ENCODE peak calls at places on chromosomes 2 and 18, in five cellular contexts. N is mesenchymal stem cell, C is H1, E is H9, P is trophoblast cell. G is an unnamed sample.

GRCh38 chr2:182300603-182301002 is 126.2 kb downstream of the PDE1A start:
- DNase-seq in N (no peak), C (no peak), E (no peak), P (no peak), G (no peak)

GRCh38 chr2:27294928-27295327 is 12.7 kb downstream of the TRIM54 start:
- DNase-seq in N (no peak), C (no peak), E (no peak), P (no peak), G (no peak)

GRCh38 chr18:48460929-48461583 is 51.9 kb upstream of the ZBTB7C start:
- DNase-seq in N (no peak), C (no peak), E (no peak), P (peak; percentile 60), G (no peak)

GRCh38 chr2:216188268-216188850 is 79.2 kb downstream of the XRCC5 start:
- DNase-seq in N (no peak), C (no peak), E (no peak), P (no peak), G (no peak)

GRCh38 chr2:95274291-95275150 is at the start of gene PROM2:
- DNase-seq in N (no peak), C (peak; percentile 78), E (peak; percentile 91), P (peak; percentile 68), G (no peak)

GRCh38 chr2:238569415-238570195 is 142.9 kb downstream of the ASB1 start:
- DNase-seq in N (no peak), C (no peak), E (no peak), P (no peak), G (no peak)

GRCh38 chr2:9160732-9161131 is 45.9 kb upstream of the ASAP2 start:
- DNase-seq in N (no peak), C (no peak), E (peak; percentile 62), P (no peak), G (no peak)

GRCh38 chr18:32920796-32921787 is 148.3 kb upstream of the KLHL14 start:
- DNase-seq in N (peak; percentile 93), C (no peak), E (no peak), P (peak; percentile 60), G (no peak)

DNA sequence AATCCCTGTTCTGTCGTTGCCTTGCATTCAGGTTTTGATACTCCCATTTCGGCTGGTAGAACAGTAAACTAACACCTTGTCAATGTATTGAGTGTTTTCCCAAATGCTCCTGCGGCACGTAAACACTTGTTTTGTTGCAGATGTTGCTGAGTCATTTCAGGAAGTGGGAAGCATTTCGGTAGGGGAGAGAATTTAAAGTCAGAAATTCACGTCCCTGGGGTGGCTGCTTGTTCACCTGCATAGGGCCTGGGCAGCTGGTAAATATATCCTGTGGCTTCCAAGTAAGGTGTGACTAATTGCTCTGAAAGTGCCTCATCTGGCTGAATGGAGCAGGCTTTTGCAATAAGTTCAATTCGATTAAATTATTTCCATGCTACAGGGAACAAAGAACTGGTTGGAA is 5.1 kb downstream of the GALR1 start:
- DNase-seq in N (no peak), C (no peak), E (no peak), P (no peak), G (no peak)
- H2BK12ac ChIP-seq in N (no peak overlapping the region), C (peak overlapping the region; percentile 90), E (peak overlapping the region; percentile 3), P (no peak overlapping the region), G (no peak overlapping the region)

GRCh38 chr2:217834744-217835513 is 167.9 kb downstream of the TNS1 start:
- DNase-seq in N (no peak), C (no peak), E (no peak), P (no peak), G (no peak)
- H3K4me2 ChIP-seq in N (no peak overlapping the region), C (no peak overlapping the region), E (no peak overlapping the region), P (no peak overlapping the region), G (no peak overlapping the region)

GRCh38 chr2:170711774-170712652 is 3.1 kb upstream of the SP5 start:
- DNase-seq in N (no peak), C (peak; percentile 83), E (peak; percentile 86), P (no peak), G (peak; percentile 36)

GRCh38 chr2:170712653-170713279 is 2.4 kb upstream of the SP5 start:
- DNase-seq in N (no peak), C (peak; percentile 58), E (no peak), P (no peak), G (no peak)

GRCh38 chr2:170715062-170715931 is at the start of gene SP5:
- DNase-seq in N (peak; percentile 62), C (peak; percentile 83), E (peak; percentile 85), P (peak; percentile 75), G (peak; percentile 84)

GRCh38 chr2:170714156-170715061 is 728 bp upstream of the SP5 start:
- DNase-seq in N (no peak), C (no peak), E (peak; percentile 47), P (peak; percentile 57), G (peak; percentile 31)

DNA sequence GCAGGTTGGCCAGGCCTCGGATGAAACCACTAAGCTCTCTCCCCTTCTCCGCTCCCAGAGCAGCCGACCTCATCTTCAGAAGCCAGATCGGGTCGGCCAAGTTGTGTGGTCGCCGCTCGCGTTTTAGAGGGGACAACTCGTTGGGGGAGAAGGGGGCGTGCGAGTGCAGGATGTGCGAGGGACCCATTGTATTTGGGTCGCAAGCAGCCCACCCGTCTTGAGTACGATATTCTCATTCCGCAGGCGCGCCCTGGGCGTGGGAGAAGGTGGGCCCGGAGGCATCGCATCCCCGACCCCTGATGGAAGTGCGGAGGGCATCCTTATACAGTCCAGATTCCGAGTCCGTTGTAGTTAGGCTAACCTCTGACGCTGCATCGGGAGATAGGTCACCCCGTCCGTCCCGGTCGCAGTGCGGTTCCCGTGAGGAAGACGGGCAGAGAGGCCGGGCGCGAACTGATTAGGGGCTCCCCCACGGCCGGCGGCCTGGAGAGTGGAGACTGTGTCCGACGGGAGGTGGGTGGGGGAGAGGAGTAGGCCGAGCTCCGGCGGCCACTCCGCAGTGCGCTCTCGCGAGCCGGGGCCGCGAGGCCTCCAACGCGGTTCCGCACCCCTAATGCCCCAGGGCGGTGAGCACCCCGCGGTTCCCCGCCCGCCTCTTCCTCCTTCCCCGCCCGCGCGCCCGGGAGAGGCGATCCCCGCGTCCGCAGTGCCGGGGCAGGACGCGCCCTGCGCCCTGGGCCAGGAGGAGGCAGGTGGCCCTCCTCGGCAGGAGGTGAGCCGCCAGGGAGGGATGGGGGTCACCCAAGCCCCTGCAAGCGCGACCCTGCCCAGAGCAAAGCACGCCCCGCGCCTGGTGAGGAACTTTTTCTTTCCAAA is 1.6 kb upstream of the SP5 start:
- DNase-seq in N (no peak), C (peak; percentile 67), E (peak; percentile 50), P (no peak), G (no peak)
- H3K4ac ChIP-seq in N (no peak overlapping the region), C (no peak overlapping the region), E (no peak overlapping the region), P (no peak overlapping the region), G (no peak overlapping the region)

DNA sequence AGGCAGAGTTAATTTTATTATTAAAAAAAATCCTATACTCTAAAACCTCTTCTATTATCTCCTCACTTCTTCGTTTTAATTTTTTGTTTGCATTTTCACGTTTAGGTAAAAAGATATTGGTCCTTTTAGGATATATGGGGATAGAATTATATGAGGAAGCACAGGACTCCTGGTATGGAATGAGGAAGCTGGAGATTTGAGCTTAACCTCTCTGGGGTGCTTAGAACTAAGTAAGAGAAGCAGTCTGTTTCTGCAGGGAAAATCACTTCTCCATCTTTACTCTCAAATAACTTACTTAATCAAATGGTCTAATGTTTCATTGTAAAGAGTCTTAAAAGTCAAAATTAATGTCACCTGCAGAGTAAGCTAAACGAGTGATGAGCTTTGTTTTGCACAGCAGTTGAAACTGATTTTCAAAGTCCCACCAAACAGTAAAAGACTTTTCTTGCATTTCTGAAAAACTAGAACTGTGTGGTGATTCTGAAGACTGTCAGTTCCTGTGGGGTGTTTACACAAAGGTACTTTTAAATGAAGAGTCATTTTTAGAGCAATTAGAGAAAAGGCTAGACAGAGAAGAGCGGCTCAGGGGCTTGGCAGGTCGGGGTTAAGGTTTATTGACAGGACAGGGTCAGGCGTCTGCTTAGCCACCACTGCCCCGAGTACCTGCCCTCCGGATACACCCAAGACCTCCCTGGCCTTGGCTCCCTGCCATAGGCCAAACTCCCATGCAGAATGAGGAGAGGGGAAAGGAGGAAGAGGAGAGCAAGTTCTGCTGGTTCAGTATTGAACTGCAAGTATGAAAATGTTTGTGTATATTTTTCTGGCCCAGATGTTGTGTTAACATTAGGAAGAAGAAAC is 21.6 kb downstream of the METAP1D start:
- DNase-seq in N (peak; percentile 18), C (no peak), E (peak; percentile 47), P (no peak), G (no peak)
- H2BK12ac ChIP-seq in N (peak overlapping the region; percentile 40), C (no peak overlapping the region), E (no peak overlapping the region), P (peak overlapping the region; percentile 11), G (no peak overlapping the region)

GRCh38 chr2:12155308-12156061 is 409.1 kb downstream of the LPIN1 start:
- DNase-seq in N (peak; percentile 86), C (no peak), E (no peak), P (no peak), G (no peak)
- H3K4me2 ChIP-seq in N (no peak overlapping the region), C (no peak overlapping the region), E (no peak overlapping the region), P (no peak overlapping the region), G (no peak overlapping the region)